ENCODE peak calls at places on chromosomes 2 and 18, in four cellular contexts. B is A549, K is AG10803, M is natural killer cell. S is an unnamed sample.

GRCh38 chr2:164606557-164606956 is 14.7 kb downstream of the GRB14 start:
- DNase-seq in K (peak), M (no peak), B (no peak), S (no peak)

GRCh38 chr18:24016643-24017042 is 2.1 kb downstream of the TTC39C start:
- DNase-seq in B (peak), M (no peak), K (no peak), S (no peak)

GRCh38 chr2:120349125-120349921 is 3.4 kb downstream of the INHBB start:
- DNase-seq in M (no peak), B (no peak), K (no peak), S (no peak)

GRCh38 chr2:177254433-177255226 is 9.9 kb downstream of the NFE2L2 start:
- DNase-seq in B (peak), K (peak), M (no peak), S (no peak)

GRCh38 chr18:58580078-58580477 is 48.8 kb downstream of the ALPK2 start:
- DNase-seq in K (peak), M (no peak), B (peak), S (no peak)

GRCh38 chr2:227161947-227162346 is 2.1 kb downstream of the COL4A4 start:
- DNase-seq in M (no peak), K (no peak), B (no peak), S (no peak)

GRCh38 chr2:28406276-28407096 is 13.8 kb downstream of the FOSL2 start:
- DNase-seq in M (peak), B (no peak), K (peak), S (no peak)

GRCh38 chr18:55878224-55878623 is 290.2 kb upstream of the TCF4 start:
- DNase-seq in K (no peak), M (no peak), B (no peak), S (peak)

GRCh38 chr18:67410671-67411070 is 105.8 kb downstream of the DSEL start:
- DNase-seq in B (no peak), M (no peak), K (peak), S (no peak)

GRCh38 chr2:86760371-86760770 is 30.3 kb downstream of the CD8A start:
- DNase-seq in M (no peak), K (no peak), B (no peak), S (no peak)

GRCh38 chr2:28348149-28348567 is 44.5 kb upstream of the FOSL2 start:
- DNase-seq in M (peak), B (no peak), K (no peak), S (no peak)

DNA sequence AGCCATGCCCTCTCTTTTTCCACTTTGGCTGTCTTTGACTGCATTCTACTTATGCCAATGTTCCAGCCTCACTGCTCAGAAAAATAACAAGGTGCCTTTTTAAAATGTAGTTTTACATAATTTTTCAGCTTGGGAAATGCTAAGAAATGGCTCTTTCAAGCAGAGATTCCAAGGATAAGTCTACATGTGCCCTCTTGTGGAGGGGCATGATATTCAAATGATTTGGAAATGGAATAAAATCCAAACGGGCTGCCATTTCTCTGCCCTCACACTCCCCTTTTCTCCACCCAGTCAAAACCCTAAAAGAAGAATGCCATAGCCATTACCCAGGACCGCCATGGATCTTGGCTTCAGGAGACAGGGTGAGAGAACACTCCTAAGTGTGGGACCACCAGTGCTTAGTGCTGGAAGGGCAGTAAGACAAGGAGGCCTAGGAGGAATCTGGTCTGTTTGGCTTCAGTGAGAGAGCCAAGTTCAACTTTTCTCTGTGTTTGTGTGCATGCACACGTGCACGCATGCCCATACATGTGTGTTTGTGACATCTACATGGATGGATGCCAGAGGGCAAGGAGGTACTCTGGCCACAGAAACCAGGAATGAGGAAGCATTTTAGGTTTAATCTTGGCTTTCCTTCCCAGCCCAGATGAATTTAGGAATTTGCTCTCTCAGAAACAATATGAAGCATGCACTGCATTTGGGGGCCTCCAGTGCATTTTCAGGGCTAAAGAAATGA is 174.0 kb upstream of the SLC14A2 start:
- DNase-seq in M (no peak), B (no peak), K (peak), S (no peak)
- TF ChIP-seq CTCF in M (no peak), B (peak), K (peak), S (no peak)

GRCh38 chr18:1383465-1383864 is 478.8 kb downstream of the ADCYAP1 start:
- DNase-seq in K (no peak), B (no peak), M (no peak), S (no peak)
- TF ChIP-seq CTCF in K (no peak), B (no peak), M (no peak), S (no peak)

GRCh38 chr2:240256704-240257637 is 116.5 kb upstream of the OTOS start:
- DNase-seq in M (no peak), K (no peak), B (no peak), S (peak)
- TF ChIP-seq CTCF in M (no peak), K (no peak), B (no peak), S (no peak)

GRCh38 chr2:7012141-7012809 is 95.1 kb downstream of the RNF144A start:
- DNase-seq in M (no peak), B (no peak), K (peak), S (no peak)
- TF ChIP-seq CTCF in M (no peak), B (no peak), K (peak), S (no peak)

GRCh38 chr2:105179469-105180372 is 61.8 kb upstream of the GPR45 start:
- DNase-seq in K (peak), B (peak), M (no peak), S (peak)
- TF ChIP-seq CTCF in K (peak), B (peak), M (no peak), S (peak)

DNA sequence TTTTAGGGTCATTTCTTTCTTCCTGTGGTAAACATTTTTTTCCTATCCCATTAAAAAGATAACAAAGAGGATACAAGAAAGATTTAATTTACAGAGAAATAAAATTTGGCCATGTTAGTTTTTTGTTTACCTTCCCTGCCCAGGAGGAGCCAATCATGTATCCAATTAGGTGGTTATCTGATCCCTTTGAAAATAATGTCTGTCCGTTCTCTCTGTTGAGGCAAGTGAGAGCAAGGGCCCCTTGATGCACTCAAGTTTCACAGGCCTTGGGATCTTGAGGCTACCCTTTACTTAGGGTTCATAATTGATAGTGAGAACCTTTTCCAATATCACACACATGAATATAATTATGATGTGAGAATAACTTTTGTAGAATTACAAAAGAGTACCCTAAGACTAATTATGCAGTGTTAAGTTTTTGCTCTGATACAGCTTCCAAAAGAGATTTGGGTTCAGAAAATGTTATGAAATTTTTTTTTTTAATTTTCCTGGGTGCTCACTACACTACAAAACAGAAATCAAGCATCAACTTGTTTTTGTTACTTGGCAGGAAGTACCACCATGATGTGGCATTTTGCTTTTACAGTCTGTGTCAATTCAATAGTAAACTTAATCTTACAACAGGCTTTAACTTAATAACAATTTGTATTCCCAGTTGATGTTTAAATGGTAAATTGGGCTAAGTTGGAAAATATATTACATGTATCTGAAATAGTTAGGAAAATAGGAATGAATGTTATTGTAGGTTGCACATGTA is 42.0 kb downstream of the AFTPH start:
- DNase-seq in K (no peak), B (no peak), M (no peak), S (no peak)
- TF ChIP-seq CTCF in K (no peak), B (no peak), M (no peak), S (no peak)

S was measured in GM13976.